ENCODE peak calls at places on chromosomes 2 and 18, in seven cellular contexts. V is CD8-positive, alpha-beta T cell; J is ascending aorta; H is nephron progenitor cell; W is A549; E is NB4; S is WERI-Rb-1. O is an unnamed sample.

GRCh38 chr2:65371094-65371474 is 61.3 kb downstream of the SPRED2 start:
- DNase-seq in J (no peak), V (no peak), H (no peak), E (no peak), S (no peak), W (no peak), O (no peak)

GRCh38 chr2:239376351-239376750 is 24.5 kb downstream of the HDAC4 start:
- DNase-seq in H (no peak), E (no peak), V (no peak), W (no peak), J (no peak), S (no peak), O (no peak)

GRCh38 chr2:44938287-44939073 is 3.0 kb upstream of the SIX3 start:
- DNase-seq in S (no peak), W (peak; percentile 52), H (peak; percentile 61), J (no peak), E (peak; percentile 75), V (no peak), O (no peak)

GRCh38 chr2:235432741-235433520 is 60.9 kb upstream of the AGAP1 start:
- DNase-seq in J (no peak), S (no peak), H (no peak), W (no peak), E (no peak), V (no peak), O (no peak)

GRCh38 chr2:229726643-229727042 is 12.3 kb upstream of the DNER start:
- DNase-seq in W (no peak), S (no peak), E (no peak), V (no peak), H (no peak), J (no peak), O (no peak)

GRCh38 chr18:74485860-74486849 is 10.0 kb upstream of the CNDP2 start:
- DNase-seq in V (no peak), E (no peak), S (no peak), H (no peak), J (no peak), W (no peak), O (no peak)

GRCh38 chr2:126655500-126656310 is at the start of gene GYPC:
- DNase-seq in J (peak; percentile 53), S (no peak), E (peak; percentile 93), W (no peak), H (peak; percentile 74), V (peak; percentile 26), O (no peak)

GRCh38 chr2:17958486-17959092 is 80.1 kb downstream of the KCNS3 start:
- DNase-seq in J (no peak), S (no peak), W (no peak), H (no peak), V (no peak), E (no peak), O (no peak)

GRCh38 chr2:25821225-25822056 is 56.8 kb downstream of the ASXL2 start:
- DNase-seq in V (no peak), E (no peak), H (no peak), W (no peak), J (no peak), S (no peak), O (no peak)

GRCh38 chr2:64325852-64326577 is 127.9 kb upstream of the LGALSL start:
- DNase-seq in E (no peak), J (no peak), S (peak; percentile 7), V (peak; percentile 27), W (no peak), H (no peak), O (peak; percentile 37)

GRCh38 chr18:58670561-58671121 is 624 bp upstream of the MALT1 start:
- DNase-seq in H (peak; percentile 10), S (no peak), V (no peak), W (peak; percentile 8), J (peak; percentile 19), E (no peak), O (no peak)

GRCh38 chr2:18819566-18819965 is 230.2 kb upstream of the NT5C1B start:
- DNase-seq in J (no peak), H (no peak), W (no peak), S (no peak), E (no peak), V (no peak), O (no peak)

GRCh38 chr2:45943231-45944044 is 292.0 kb downstream of the PRKCE start:
- DNase-seq in E (no peak), H (no peak), W (no peak), V (no peak), J (no peak), S (no peak), O (no peak)

GRCh38 chr2:74238879-74239278 is 40.5 kb downstream of the MTHFD2 start:
- DNase-seq in H (no peak), S (no peak), J (no peak), W (no peak), E (no peak), V (no peak), O (no peak)

GRCh38 chr18:63339920-63340484 is 20.4 kb upstream of the BCL2 start:
- DNase-seq in W (peak; percentile 30), E (peak; percentile 74), V (peak; percentile 15), H (peak; percentile 57), J (no peak), S (peak; percentile 43), O (no peak)

GRCh38 chr2:23712756-23713151 is 214.2 kb downstream of the ATAD2B start:
- DNase-seq in S (no peak), V (no peak), E (no peak), H (no peak), J (no peak), W (no peak), O (no peak)

GRCh38 chr2:16729901-16730300 is 64.3 kb upstream of the CYRIA start:
- DNase-seq in S (no peak), V (no peak), J (no peak), E (no peak), W (no peak), H (no peak), O (no peak)

GRCh38 chr2:159744363-159744762 is 32.1 kb downstream of the MARCHF7 start:
- DNase-seq in H (no peak), J (no peak), S (no peak), E (no peak), W (peak; percentile 26), V (no peak), O (no peak)

GRCh38 chr2:161976300-161976699 is 97.7 kb downstream of the DPP4 start:
- DNase-seq in S (no peak), W (no peak), H (no peak), J (no peak), V (no peak), E (no peak), O (no peak)

GRCh38 chr2:25664531-25665307 is 8.7 kb downstream of the DTNB start:
- DNase-seq in J (no peak), H (peak; percentile 57), S (peak; percentile 67), E (peak; percentile 62), V (no peak), W (peak; percentile 91), O (no peak)

GRCh38 chr2:79235135-79235534 is 75.6 kb upstream of the REG3A start:
- DNase-seq in W (no peak), V (no peak), S (no peak), H (no peak), J (no peak), E (peak; percentile 7), O (no peak)
- TF ChIP-seq CTCF in W (no peak), V (no peak), S (peak; percentile 67), H (no peak), J (no peak), E (peak; percentile 30), O (no peak)

DNA sequence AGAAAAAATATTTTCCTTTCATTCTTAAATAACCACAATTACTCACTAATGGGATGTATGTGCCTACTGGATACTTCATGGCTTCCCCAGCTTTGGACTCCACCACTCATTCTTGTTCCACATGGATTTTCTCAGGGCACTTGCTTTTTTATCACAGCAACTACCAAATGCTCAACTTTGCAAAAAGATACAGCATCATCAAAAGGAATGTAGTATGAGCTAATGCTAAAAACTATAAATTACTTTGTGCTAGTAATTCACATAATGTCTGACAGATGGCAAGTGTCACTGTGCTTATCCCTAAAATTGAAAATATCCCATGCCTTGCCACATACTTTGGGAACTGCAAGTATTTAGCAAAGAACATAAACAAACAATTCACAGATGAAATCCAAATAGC is 130.4 kb upstream of the ZFP36L2 start:
- DNase-seq in E (no peak), V (no peak), S (no peak), W (no peak), H (no peak), J (no peak), O (no peak)
- TF ChIP-seq CTCF in E (no peak), V (no peak), S (no peak), W (no peak), H (no peak), J (no peak), O (no peak)

GRCh38 chr2:37323770-37324535 is 680 bp downstream of the PRKD3 start:
- DNase-seq in W (peak; percentile 27), V (peak; percentile 25), H (peak; percentile 71), E (peak; percentile 67), J (no peak), S (peak; percentile 45), O (peak; percentile 53)
- TF ChIP-seq CTCF in W (no peak), V (no peak), H (no peak), E (no peak), J (no peak), S (no peak), O (no peak)

DNA sequence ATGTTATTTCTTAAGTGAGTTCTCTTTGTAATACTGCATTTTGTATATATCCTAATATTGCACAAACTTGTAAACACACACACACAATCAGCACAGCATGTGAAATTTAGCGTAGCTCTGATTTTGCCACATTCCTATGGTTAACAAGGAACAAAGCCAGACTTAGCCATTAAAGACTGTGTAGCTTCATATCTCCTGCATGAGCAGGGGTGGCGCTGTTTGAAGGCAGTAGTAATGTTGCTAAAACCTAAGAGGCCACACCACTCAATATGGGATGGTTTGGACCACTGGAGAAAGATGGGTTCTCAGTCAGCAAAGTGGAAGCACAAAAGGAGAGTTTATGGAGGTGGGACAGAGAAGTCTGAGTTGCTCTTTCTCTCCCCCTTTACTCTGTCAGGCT is 61.1 kb upstream of the RND3 start:
- DNase-seq in V (no peak), E (peak; percentile 32), S (peak; percentile 13), H (no peak), J (no peak), W (peak; percentile 52), O (no peak)
- TF ChIP-seq CTCF in V (no peak), E (peak; percentile 67), S (peak; percentile 50), H (peak; percentile 43), J (no peak), W (peak; percentile 30), O (no peak)

GRCh38 chr2:212595036-212595654 is 56.5 kb upstream of the ERBB4 start:
- DNase-seq in W (peak; percentile 45), S (no peak), E (peak; percentile 30), V (no peak), H (no peak), J (no peak), O (no peak)
- TF ChIP-seq CTCF in W (peak; percentile 41), S (no peak), E (no peak), V (no peak), H (no peak), J (no peak), O (no peak)

GRCh38 chr18:78192044-78192443 is 787.6 kb upstream of the SALL3 start:
- DNase-seq in V (no peak), S (peak; percentile 71), W (no peak), H (no peak), E (no peak), J (no peak), O (no peak)
- TF ChIP-seq CTCF in V (no peak), S (peak; percentile 51), W (no peak), H (peak; percentile 12), E (no peak), J (no peak), O (no peak)

GRCh38 chr2:42809876-42810125 is 17.4 kb upstream of the HAAO start:
- DNase-seq in H (peak; percentile 78), W (peak; percentile 87), S (peak; percentile 88), E (no peak), V (no peak), J (no peak), O (peak; percentile 90)
- TF ChIP-seq CTCF in H (no peak), W (peak; percentile 44), S (peak; percentile 32), E (peak; percentile 5), V (no peak), J (peak; percentile 39), O (no peak)